ENCODE peak calls at places on chromosome 5, in eight cellular contexts. O, F, Z, K, B, A, T and E are unnamed samples.

GRCh38 chr5:123391009-123391408 is 32.2 kb downstream of the CEP120 start:
- DNase-seq in O (no peak), F (no peak), Z (no peak), K (no peak), B (no peak), A (no peak), T (no peak), E (no peak)

GRCh38 chr5:67082941-67083340 is 113.7 kb downstream of the CD180 start:
- DNase-seq in O (no peak), F (no peak), Z (no peak), K (no peak), B (no peak), A (no peak), T (no peak), E (no peak)

GRCh38 chr5:191036-191948 is at the start of gene LRRC14B:
- DNase-seq in O (no peak), F (no peak), Z (peak; percentile 15), K (no peak), B (peak; percentile 79), A (no peak), T (peak; percentile 57), E (no peak)

GRCh38 chr5:16456103-16456832 is 9.3 kb downstream of the ZNF622 start:
- DNase-seq in O (peak; percentile 72), F (peak; percentile 67), Z (peak; percentile 26), K (no peak), B (no peak), A (peak; percentile 21), T (peak; percentile 62), E (peak; percentile 33)

GRCh38 chr5:151078490-151079262 is 2.2 kb downstream of the TNIP1 start:
- DNase-seq in O (no peak), F (no peak), Z (no peak), K (no peak), B (peak; percentile 37), A (no peak), T (peak; percentile 53), E (no peak)

GRCh38 chr5:53874409-53874808 is 314.0 kb downstream of the NDUFS4 start:
- DNase-seq in O (no peak), F (peak; percentile 6), Z (no peak), K (no peak), B (no peak), A (no peak), T (no peak), E (no peak)

GRCh38 chr5:90909945-90910344 is 351.3 kb downstream of the ADGRV1 start:
- DNase-seq in O (no peak), F (no peak), Z (no peak), K (no peak), B (no peak), A (no peak), T (no peak), E (no peak)

GRCh38 chr5:139460457-139460856 is 2.1 kb downstream of the ECSCR start:
- DNase-seq in O (no peak), F (no peak), Z (no peak), K (no peak), B (no peak), A (no peak), T (no peak), E (no peak)

GRCh38 chr5:99674086-99674485 is 745.3 kb upstream of the CHD1 start:
- DNase-seq in O (no peak), F (no peak), Z (no peak), K (no peak), B (no peak), A (no peak), T (no peak), E (no peak)

GRCh38 chr5:133527311-133527710 is 85.0 kb downstream of the FSTL4 start:
- DNase-seq in O (peak; percentile 22), F (no peak), Z (no peak), K (no peak), B (no peak), A (no peak), T (no peak), E (no peak)

GRCh38 chr5:104179057-104179456 is 616.5 kb upstream of the NUDT12 start:
- DNase-seq in O (peak; percentile 63), F (peak; percentile 72), Z (no peak), K (no peak), B (peak; percentile 16), A (no peak), T (peak; percentile 71), E (no peak)

GRCh38 chr5:172898513-172899369 is 60.5 kb upstream of the RPL26L1 start:
- DNase-seq in O (no peak), F (no peak), Z (peak; percentile 35), K (no peak), B (no peak), A (no peak), T (no peak), E (no peak)

GRCh38 chr5:78560456-78560855 is 88.1 kb downstream of the LHFPL2 start:
- DNase-seq in O (no peak), F (no peak), Z (no peak), K (no peak), B (no peak), A (no peak), T (no peak), E (no peak)

GRCh38 chr5:169169786-169170185 is 131.2 kb downstream of the SLIT3 start:
- DNase-seq in O (no peak), F (no peak), Z (no peak), K (no peak), B (no peak), A (no peak), T (no peak), E (no peak)

DNA sequence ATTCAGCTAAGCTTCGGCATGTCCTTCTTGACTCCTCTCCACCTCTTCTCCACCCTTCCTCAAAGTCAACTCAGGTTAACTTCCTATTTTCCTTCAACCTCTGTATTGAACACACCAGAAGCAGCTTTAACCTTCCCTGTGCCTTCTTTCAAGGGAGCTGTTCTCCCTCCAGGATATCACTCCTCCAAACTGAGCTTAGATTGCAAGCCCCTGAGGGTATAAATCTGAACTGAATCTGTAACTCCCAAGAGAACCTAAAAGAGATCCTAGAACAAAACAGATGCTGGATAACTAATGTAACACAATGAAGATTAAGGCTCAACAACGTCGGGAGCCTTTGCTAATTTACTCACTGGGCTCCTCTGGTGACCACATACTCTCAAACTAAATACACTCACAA is 1.1 kb downstream of the SLCO4C1 start:
- DNase-seq in O (no peak), F (no peak), Z (no peak), K (no peak), B (no peak), A (no peak), T (no peak), E (no peak)
- H3K4me3 ChIP-seq in O (no peak overlapping the region), F (no peak overlapping the region), Z (no peak overlapping the region), K (no peak overlapping the region), B (peak overlapping the region; percentile 61), A (no peak overlapping the region), T (no peak overlapping the region), E (no peak overlapping the region)

GRCh38 chr5:96339862-96340261 is 93.2 kb downstream of the PCSK1 start:
- DNase-seq in O (no peak), F (no peak), Z (no peak), K (no peak), B (no peak), A (no peak), T (no peak), E (no peak)
- TF ChIP-seq POLR2A in O (no peak), F (no peak), Z (no peak), K (no peak), B (no peak), A (no peak), T (no peak), E (no peak)

DNA sequence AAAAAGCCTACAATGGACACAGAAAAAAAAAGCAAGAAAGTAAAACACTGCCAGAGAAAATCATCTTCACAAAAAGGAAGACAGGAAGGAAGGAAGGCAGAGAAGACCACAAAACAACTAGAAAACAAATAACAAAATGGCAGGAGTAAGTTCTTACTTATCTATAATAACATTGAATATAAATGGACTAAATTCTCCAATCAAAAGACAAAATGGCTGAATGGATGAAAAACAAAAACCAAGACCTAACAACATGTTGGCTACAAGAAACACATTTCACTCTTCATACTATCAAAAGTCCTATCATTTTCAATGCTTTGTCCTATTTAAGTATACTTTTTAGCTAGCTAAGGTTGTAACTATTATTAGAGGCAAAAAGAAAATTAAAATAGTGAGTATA is 36.9 kb upstream of the HMGCR start:
- DNase-seq in O (no peak), F (no peak), Z (no peak), K (no peak), B (no peak), A (no peak), T (no peak), E (no peak)
- H3K4me3 ChIP-seq in O (no peak overlapping the region), F (no peak overlapping the region), Z (no peak overlapping the region), K (no peak overlapping the region), B (no peak overlapping the region), A (no peak overlapping the region), T (no peak overlapping the region), E (no peak overlapping the region)

GRCh38 chr5:36876389-36876964 is at the start of gene NIPBL:
- DNase-seq in O (peak; percentile 94), F (peak; percentile 95), Z (peak; percentile 91), K (peak; percentile 95), B (peak; percentile 94), A (peak; percentile 91), T (peak; percentile 93), E (peak; percentile 92)
- TF ChIP-seq POLR2A in O (peak; percentile 94), F (peak; percentile 92), Z (peak; percentile 82), K (peak; percentile 83), B (peak; percentile 61), A (peak; percentile 52), T (peak; percentile 71), E (no peak)

GRCh38 chr5:132305420-132305819 is 11.2 kb downstream of the SLC22A4 start:
- DNase-seq in O (no peak), F (no peak), Z (no peak), K (no peak), B (no peak), A (no peak), T (no peak), E (no peak)
- H3K4me3 ChIP-seq in O (no peak overlapping the region), F (no peak overlapping the region), Z (no peak overlapping the region), K (no peak overlapping the region), B (no peak overlapping the region), A (no peak overlapping the region), T (no peak overlapping the region), E (no peak overlapping the region)

DNA sequence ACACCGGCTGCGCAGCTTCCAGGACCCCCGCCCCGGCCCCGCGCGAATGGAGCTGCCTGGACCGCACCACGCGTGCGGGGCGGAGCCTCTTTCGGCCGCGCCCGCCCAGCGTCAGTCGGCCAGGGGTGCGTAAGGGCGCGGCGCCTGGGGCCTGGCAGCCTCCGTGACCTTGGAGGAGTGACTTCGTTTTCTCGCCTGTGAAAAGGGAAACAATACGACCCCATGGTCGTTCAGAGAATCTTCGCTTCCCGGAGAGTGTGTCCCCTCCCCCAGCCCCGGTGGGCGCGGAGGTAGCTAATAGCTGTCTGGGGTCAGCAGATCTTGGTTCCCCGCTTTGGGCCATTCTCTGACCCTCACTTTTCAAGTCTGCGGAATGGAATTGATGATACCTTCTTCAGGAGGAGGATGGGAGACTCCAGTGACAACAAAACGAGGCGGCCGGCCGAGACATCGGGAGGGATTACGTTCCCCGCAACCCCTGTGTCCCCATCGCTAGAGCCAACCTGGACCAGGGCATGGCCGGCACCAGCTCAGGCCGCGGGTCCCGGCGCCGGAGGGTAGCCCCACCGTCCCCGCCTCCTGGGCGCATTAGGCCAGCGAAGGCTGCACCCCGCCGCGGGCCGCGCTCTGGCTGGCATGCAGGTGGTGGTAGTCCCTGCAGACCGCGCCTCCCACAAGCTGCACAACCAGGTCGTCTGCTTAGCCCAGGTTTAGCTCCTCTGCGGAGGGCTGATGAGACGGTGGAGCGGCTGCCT is 5.5 kb upstream of the CDHR2 start:
- DNase-seq in O (no peak), F (peak; percentile 73), Z (peak; percentile 75), K (no peak), B (peak; percentile 78), A (peak; percentile 52), T (peak; percentile 79), E (peak; percentile 68)
- TF ChIP-seq POLR2A in O (no peak), F (peak; percentile 78), Z (peak; percentile 26), K (no peak), B (peak; percentile 66), A (no peak), T (peak; percentile 22), E (no peak)